ENCODE peak calls at places on chromosome 15, in six cellular contexts. B, T, Q, L, O and Z are unnamed samples.
A peak's percentile ranks its signal among the peaks of the same experiment; 100 is the strongest.

GRCh38 chr15:89743594-89743993 is 7.5 kb downstream of the MESP1 start:
- DNase-seq in B (no peak), T (no peak), Q (no peak), L (no peak), O (no peak), Z (no peak)

GRCh38 chr15:84666373-84666772 is 8.4 kb upstream of the NMB start:
- DNase-seq in B (no peak), T (no peak), Q (no peak), L (no peak), O (no peak), Z (no peak)

GRCh38 chr15:31471731-31472430 is 145.2 kb downstream of the KLF13 start:
- DNase-seq in B (peak; percentile 23), T (peak; percentile 1), Q (no peak), L (no peak), O (peak; percentile 84), Z (no peak)

GRCh38 chr15:65411470-65412071 is 11.2 kb downstream of the IGDCC4 start:
- DNase-seq in B (peak; percentile 98), T (no peak), Q (no peak), L (no peak), O (peak; percentile 9), Z (no peak)

GRCh38 chr15:31489801-31490646 is 163.4 kb downstream of the KLF13 start:
- DNase-seq in B (no peak), T (peak; percentile 7), Q (peak; percentile 44), L (no peak), O (peak; percentile 64), Z (no peak)

GRCh38 chr15:75355369-75355768 is 8.5 kb downstream of the NEIL1 start:
- DNase-seq in B (no peak), T (no peak), Q (no peak), L (no peak), O (no peak), Z (no peak)

GRCh38 chr15:66483131-66483566 is 14.4 kb downstream of the SNAPC5 start:
- DNase-seq in B (peak; percentile 64), T (no peak), Q (no peak), L (no peak), O (peak; percentile 69), Z (no peak)

GRCh38 chr15:74613089-74613952 is 2.3 kb upstream of the CLK3 start:
- DNase-seq in B (no peak), T (no peak), Q (no peak), L (no peak), O (peak; percentile 44), Z (no peak)

GRCh38 chr15:55282284-55282833 is 7.3 kb downstream of the RAB27A start:
- DNase-seq in B (no peak), T (peak; percentile 39), Q (no peak), L (no peak), O (peak; percentile 91), Z (no peak)

GRCh38 chr15:101179341-101180153 is 72.3 kb downstream of the CHSY1 start:
- DNase-seq in B (no peak), T (no peak), Q (no peak), L (no peak), O (no peak), Z (no peak)

GRCh38 chr15:77869021-77869895 is 208.3 kb downstream of the TBC1D2B start:
- DNase-seq in B (no peak), T (no peak), Q (no peak), L (no peak), O (peak; percentile 30), Z (no peak)

GRCh38 chr15:37106490-37107001 is 6.2 kb upstream of the MEIS2 start:
- DNase-seq in B (no peak), T (no peak), Q (no peak), L (peak; percentile 51), O (peak; percentile 68), Z (no peak)

GRCh38 chr15:50053457-50053856 is 65.6 kb downstream of the ATP8B4 start:
- DNase-seq in B (no peak), T (no peak), Q (no peak), L (no peak), O (no peak), Z (no peak)

GRCh38 chr15:71440479-71441071 is 325.3 kb downstream of the THSD4 start:
- DNase-seq in B (peak; percentile 27), T (peak; percentile 90), Q (peak; percentile 11), L (no peak), O (peak; percentile 69), Z (peak; percentile 82)

GRCh38 chr15:79682851-79683288 is 213.9 kb downstream of the MTHFS start:
- DNase-seq in B (no peak), T (no peak), Q (no peak), L (no peak), O (no peak), Z (no peak)

GRCh38 chr15:50993598-50993997 is 85.1 kb downstream of the AP4E1 start:
- DNase-seq in B (no peak), T (no peak), Q (no peak), L (no peak), O (no peak), Z (no peak)

GRCh38 chr15:70248116-70249025 is 150.7 kb upstream of the TLE3 start:
- DNase-seq in B (no peak), T (no peak), Q (peak; percentile 23), L (no peak), O (no peak), Z (no peak)

GRCh38 chr15:36798366-36798765 is 218.9 kb downstream of the CDIN1 start:
- DNase-seq in B (peak; percentile 27), T (no peak), Q (no peak), L (no peak), O (no peak), Z (no peak)

GRCh38 chr15:62719316-62719715 is 323.2 kb upstream of the TPM1 start:
- DNase-seq in B (no peak), T (no peak), Q (no peak), L (no peak), O (no peak), Z (no peak)

GRCh38 chr15:42239528-42240245 is 31.6 kb upstream of the VPS39 start:
- DNase-seq in B (no peak), T (peak; percentile 8), Q (no peak), L (no peak), O (no peak), Z (no peak)

GRCh38 chr15:64111679-64112050 is 15.9 kb downstream of the SNX1 start:
- DNase-seq in B (no peak), T (no peak), Q (no peak), L (no peak), O (no peak), Z (no peak)

GRCh38 chr15:25664761-25665160 is 198.4 kb downstream of the ATP10A start:
- DNase-seq in B (no peak), T (no peak), Q (no peak), L (no peak), O (no peak), Z (no peak)

GRCh38 chr15:56813995-56814394 is 80.7 kb upstream of the ZNF280D start:
- DNase-seq in B (no peak), T (no peak), Q (no peak), L (no peak), O (no peak), Z (no peak)

GRCh38 chr15:88334436-88334835 is 77.9 kb upstream of the NTRK3 start:
- DNase-seq in B (no peak), T (peak; percentile 12), Q (no peak), L (no peak), O (no peak), Z (no peak)

GRCh38 chr15:33994005-33994615 is 25.8 kb downstream of the CHRM5 start:
- DNase-seq in B (no peak), T (peak; percentile 1), Q (peak; percentile 5), L (no peak), O (peak; percentile 51), Z (no peak)

GRCh38 chr15:68465861-68466560 is 34.0 kb upstream of the ITGA11 start:
- DNase-seq in B (no peak), T (no peak), Q (no peak), L (no peak), O (peak; percentile 23), Z (no peak)